ENCODE peak calls at places on chromosomes 3 and 15, in seven cellular contexts. D, N, S, E, G, L and J are unnamed samples.

GRCh38 chr3:169575381-169575780 is 88.1 kb downstream of the MECOM start:
- DNase-seq in D (peak; percentile 15), N (peak; percentile 26), S (no peak), E (no peak), G (no peak), L (no peak), J (no peak)

GRCh38 chr3:167575000-167575399 is 78.7 kb downstream of the WDR49 start:
- DNase-seq in D (no peak), N (no peak), S (no peak), E (no peak), G (no peak), L (no peak), J (no peak)

GRCh38 chr3:192273611-192274010 is 453.7 kb downstream of the FGF12 start:
- DNase-seq in D (no peak), N (no peak), S (no peak), E (no peak), G (no peak), L (no peak), J (no peak)

GRCh38 chr3:20186600-20187004 is 596 bp upstream of the SGO1 start:
- DNase-seq in D (no peak), N (peak; percentile 16), S (no peak), E (no peak), G (no peak), L (no peak), J (no peak)

GRCh38 chr15:101773496-101774100 is 29.7 kb upstream of the OR4F6 start:
- DNase-seq in D (peak; percentile 46), N (no peak), S (peak; percentile 3), E (peak; percentile 9), G (no peak), L (no peak), J (no peak)

GRCh38 chr3:22089284-22089683 is 338.3 kb upstream of the ZNF385D start:
- DNase-seq in D (peak; percentile 1), N (peak; percentile 6), S (no peak), E (peak; percentile 23), G (peak; percentile 34), L (no peak), J (no peak)

GRCh38 chr3:48123346-48123745 is 64.9 kb downstream of the CDC25A start:
- DNase-seq in D (no peak), N (no peak), S (no peak), E (no peak), G (no peak), L (no peak), J (no peak)

GRCh38 chr3:123367467-123368154 is 81.3 kb downstream of the ADCY5 start:
- DNase-seq in D (no peak), N (no peak), S (no peak), E (no peak), G (no peak), L (no peak), J (no peak)

GRCh38 chr3:45320986-45321385 is 67.4 kb upstream of the LARS2 start:
- DNase-seq in D (no peak), N (no peak), S (no peak), E (no peak), G (no peak), L (no peak), J (no peak)

GRCh38 chr3:128322030-128323022 is 144.4 kb downstream of the DNAJB8 start:
- DNase-seq in D (peak; percentile 40), N (no peak), S (no peak), E (no peak), G (no peak), L (peak; percentile 17), J (peak; percentile 1)

GRCh38 chr15:79028411-79028964 is 62.1 kb downstream of the RASGRF1 start:
- DNase-seq in D (peak; percentile 69), N (peak; percentile 79), S (peak; percentile 52), E (peak; percentile 63), G (no peak), L (peak; percentile 23), J (peak; percentile 52)

GRCh38 chr3:154018100-154018696 is 103.0 kb upstream of the ARHGEF26 start:
- DNase-seq in D (peak; percentile 53), N (peak; percentile 22), S (peak; percentile 45), E (peak; percentile 33), G (peak; percentile 11), L (peak; percentile 21), J (no peak)

GRCh38 chr3:184525337-184526157 is 36.0 kb upstream of the EPHB3 start:
- DNase-seq in D (no peak), N (peak; percentile 72), S (no peak), E (no peak), G (no peak), L (no peak), J (no peak)

GRCh38 chr3:196202516-196202970 is 8.7 kb downstream of the ZDHHC19 start:
- DNase-seq in D (no peak), N (no peak), S (no peak), E (peak; percentile 46), G (no peak), L (no peak), J (no peak)

GRCh38 chr15:67385971-67386370 is 131.4 kb downstream of the IQCH start:
- DNase-seq in D (no peak), N (no peak), S (no peak), E (no peak), G (no peak), L (no peak), J (no peak)

GRCh38 chr15:52383100-52383588 is 87.5 kb upstream of the MYO5C start:
- DNase-seq in D (no peak), N (no peak), S (no peak), E (no peak), G (peak; percentile 88), L (no peak), J (no peak)

GRCh38 chr3:66487475-66487874 is 13.3 kb downstream of the LRIG1 start:
- DNase-seq in D (no peak), N (no peak), S (no peak), E (no peak), G (no peak), L (no peak), J (no peak)
- TF ChIP-seq POLR2AphosphoS5 in D (no peak), N (no peak), S (no peak), E (no peak), G (no peak), L (no peak), J (no peak)

DNA sequence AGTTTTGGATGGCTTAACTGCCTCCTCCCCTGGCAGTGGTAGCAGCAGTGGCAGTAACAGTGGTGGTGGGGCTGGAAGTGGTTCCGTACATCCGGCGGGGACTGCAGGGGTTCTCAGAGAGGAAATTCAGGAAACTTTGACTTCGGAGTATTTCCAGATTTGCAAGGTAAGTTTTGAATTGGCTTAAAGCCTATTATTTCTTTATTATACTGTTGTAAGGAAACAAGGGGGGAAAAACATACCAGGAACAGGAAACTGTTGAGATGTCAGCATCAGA is 1.5 kb downstream of the STXBP5L start:
- DNase-seq in D (no peak), N (peak; percentile 25), S (no peak), E (no peak), G (no peak), L (no peak), J (no peak)
- TF ChIP-seq SIN3A in D (no peak), N (no peak), S (no peak), E (no peak), G (no peak), L (no peak), J (no peak)

GRCh38 chr3:150699068-150699635 is 4.6 kb downstream of the ERICH6 start:
- DNase-seq in D (peak; percentile 58), N (no peak), S (no peak), E (peak; percentile 4), G (no peak), L (no peak), J (no peak)

DNA sequence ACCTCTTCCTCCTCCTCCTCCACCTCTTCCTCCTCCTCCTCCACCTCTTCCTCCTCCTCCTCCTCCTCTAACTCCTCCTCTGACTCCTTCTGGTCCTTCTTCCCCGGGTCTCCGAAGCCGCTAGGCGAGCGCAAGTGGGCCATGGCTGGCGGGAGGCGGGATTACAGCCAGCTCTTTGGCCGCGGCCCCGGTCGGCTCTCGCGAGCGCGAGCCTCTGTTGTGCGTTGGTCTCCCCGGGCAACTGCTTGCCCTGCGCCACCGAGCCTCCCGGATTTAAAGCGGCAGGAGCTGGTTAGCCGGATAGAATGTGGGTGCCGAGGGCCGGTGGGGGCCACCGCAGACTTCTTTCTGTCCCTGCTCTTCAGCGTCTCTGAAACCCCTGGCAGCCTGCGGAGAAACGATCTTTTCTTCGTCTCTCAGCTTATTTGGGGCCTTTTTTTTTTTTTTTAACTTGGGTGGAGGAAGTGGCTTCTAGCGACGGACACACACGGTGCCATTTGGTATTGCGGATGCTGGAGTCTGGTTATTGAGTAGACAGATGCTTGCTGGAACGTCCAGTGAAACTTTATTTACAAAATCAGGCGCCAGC is at the start of gene ERICH6:
- DNase-seq in D (peak; percentile 86), N (peak; percentile 92), S (peak; percentile 77), E (peak; percentile 81), G (peak; percentile 55), L (peak; percentile 75), J (peak; percentile 61)
- TF ChIP-seq POLR2AphosphoS5 in D (no peak), N (peak; percentile 70), S (peak; percentile 64), E (peak; percentile 58), G (peak; percentile 60), L (peak; percentile 79), J (peak; percentile 80)

GRCh38 chr3:42114130-42114529 is 23.0 kb downstream of the TRAK1 start:
- DNase-seq in D (no peak), N (no peak), S (no peak), E (no peak), G (no peak), L (no peak), J (no peak)

GRCh38 chr3:42116466-42116865 is 25.3 kb downstream of the TRAK1 start:
- DNase-seq in D (no peak), N (no peak), S (no peak), E (no peak), G (no peak), L (no peak), J (no peak)

GRCh38 chr3:42117175-42118008 is 26.2 kb downstream of the TRAK1 start:
- DNase-seq in D (peak; percentile 52), N (peak; percentile 39), S (peak; percentile 33), E (no peak), G (no peak), L (peak; percentile 31), J (no peak)

GRCh38 chr3:42115946-42116345 is 24.8 kb downstream of the TRAK1 start:
- DNase-seq in D (no peak), N (no peak), S (no peak), E (no peak), G (no peak), L (no peak), J (no peak)

GRCh38 chr3:42115223-42115622 is 24.1 kb downstream of the TRAK1 start:
- DNase-seq in D (no peak), N (no peak), S (no peak), E (peak; percentile 43), G (no peak), L (no peak), J (no peak)
- TF ChIP-seq SIN3A in D (no peak), N (no peak), S (no peak), E (no peak), G (no peak), L (no peak), J (no peak)

GRCh38 chr15:62573856-62574255 is 408.8 kb upstream of the C2CD4B start:
- DNase-seq in D (no peak), N (no peak), S (no peak), E (no peak), G (no peak), L (no peak), J (no peak)
- TF ChIP-seq POLR2AphosphoS5 in D (no peak), N (no peak), S (no peak), E (no peak), G (no peak), L (no peak), J (no peak)

DNA sequence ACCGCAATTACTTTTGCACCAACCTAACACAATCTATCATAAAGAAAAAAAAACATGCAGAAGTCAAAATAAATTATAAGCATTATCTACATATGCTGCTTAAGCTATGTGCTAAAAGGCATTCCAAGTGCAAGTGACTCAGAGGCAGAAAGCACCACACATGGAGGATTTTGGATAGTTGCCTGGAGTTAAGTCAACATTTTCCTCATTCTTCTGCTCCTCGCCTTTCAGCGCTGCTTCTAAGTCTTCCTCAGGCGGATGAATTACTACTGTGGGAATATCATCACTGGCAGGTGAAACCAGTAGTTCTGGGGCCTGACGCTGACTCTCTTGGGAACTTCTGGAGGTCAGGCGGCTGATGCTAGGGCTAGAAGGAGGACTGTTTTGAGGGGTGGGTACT is 53.1 kb downstream of the SLC4A7 start:
- DNase-seq in D (no peak), N (no peak), S (peak; percentile 4), E (no peak), G (no peak), L (no peak), J (peak; percentile 78)
- TF ChIP-seq SIN3A in D (no peak), N (peak; percentile 50), S (no peak), E (no peak), G (no peak), L (no peak), J (no peak)